ENCODE peak calls at places on chromosomes 5 and 9, in nine cellular contexts. One of them, this sample, is unnamed.

GRCh38 chr9:130698514-130698913 is 4.9 kb downstream of the EXOSC2 start:
- DNase-seq in dorsolateral prefrontal cortex: no peak
- DNase-seq in uterus: no peak
- DNase-seq in heart right ventricle: no peak
- DNase-seq in lower lobe of right lung: peak
- DNase-seq in effector memory CD4-positive, alpha-beta T cell: no peak
- DNase-seq in Peyer's patch: no peak
- DNase-seq in IMR-90: peak
- DNase-seq in CD8-positive, alpha-beta memory T cell: no peak
- DNase-seq in this sample: no peak

GRCh38 chr5:58860680-58861079 is 277.8 kb downstream of the RAB3C start:
- DNase-seq in heart right ventricle: no peak
- DNase-seq in effector memory CD4-positive, alpha-beta T cell: no peak
- DNase-seq in IMR-90: no peak
- DNase-seq in dorsolateral prefrontal cortex: no peak
- DNase-seq in CD8-positive, alpha-beta memory T cell: no peak
- DNase-seq in uterus: no peak
- DNase-seq in lower lobe of right lung: no peak
- DNase-seq in Peyer's patch: no peak
- DNase-seq in this sample: no peak

GRCh38 chr9:96082516-96083232 is 207.2 kb downstream of the ERCC6L2 start:
- DNase-seq in CD8-positive, alpha-beta memory T cell: no peak
- DNase-seq in effector memory CD4-positive, alpha-beta T cell: no peak
- DNase-seq in lower lobe of right lung: no peak
- DNase-seq in dorsolateral prefrontal cortex: no peak
- DNase-seq in uterus: no peak
- DNase-seq in Peyer's patch: no peak
- DNase-seq in heart right ventricle: no peak
- DNase-seq in IMR-90: no peak
- DNase-seq in this sample: no peak

GRCh38 chr5:148515460-148515859 is 131.7 kb downstream of the FBXO38 start:
- DNase-seq in CD8-positive, alpha-beta memory T cell: no peak
- DNase-seq in Peyer's patch: no peak
- DNase-seq in lower lobe of right lung: no peak
- DNase-seq in heart right ventricle: no peak
- DNase-seq in IMR-90: no peak
- DNase-seq in dorsolateral prefrontal cortex: no peak
- DNase-seq in effector memory CD4-positive, alpha-beta T cell: no peak
- DNase-seq in uterus: no peak
- DNase-seq in this sample: no peak

GRCh38 chr5:53463909-53464621 is 16.4 kb upstream of the FST start:
- DNase-seq in uterus: no peak
- DNase-seq in lower lobe of right lung: no peak
- DNase-seq in effector memory CD4-positive, alpha-beta T cell: no peak
- DNase-seq in CD8-positive, alpha-beta memory T cell: no peak
- DNase-seq in IMR-90: peak
- DNase-seq in Peyer's patch: no peak
- DNase-seq in dorsolateral prefrontal cortex: no peak
- DNase-seq in heart right ventricle: peak
- DNase-seq in this sample: no peak

GRCh38 chr9:18023332-18023731 is 444.5 kb downstream of the SH3GL2 start:
- DNase-seq in dorsolateral prefrontal cortex: no peak
- DNase-seq in Peyer's patch: no peak
- DNase-seq in CD8-positive, alpha-beta memory T cell: no peak
- DNase-seq in heart right ventricle: no peak
- DNase-seq in IMR-90: no peak
- DNase-seq in effector memory CD4-positive, alpha-beta T cell: no peak
- DNase-seq in lower lobe of right lung: no peak
- DNase-seq in uterus: no peak
- DNase-seq in this sample: no peak

GRCh38 chr9:27395484-27395921 is 98.6 kb upstream of the EQTN start:
- DNase-seq in CD8-positive, alpha-beta memory T cell: no peak
- DNase-seq in IMR-90: no peak
- DNase-seq in dorsolateral prefrontal cortex: no peak
- DNase-seq in heart right ventricle: no peak
- DNase-seq in lower lobe of right lung: no peak
- DNase-seq in uterus: no peak
- DNase-seq in Peyer's patch: no peak
- DNase-seq in effector memory CD4-positive, alpha-beta T cell: no peak
- DNase-seq in this sample: no peak

GRCh38 chr5:168048486-168048885 is 243.0 kb upstream of the WWC1 start:
- DNase-seq in lower lobe of right lung: no peak
- DNase-seq in CD8-positive, alpha-beta memory T cell: no peak
- DNase-seq in heart right ventricle: no peak
- DNase-seq in dorsolateral prefrontal cortex: no peak
- DNase-seq in uterus: no peak
- DNase-seq in Peyer's patch: no peak
- DNase-seq in IMR-90: no peak
- DNase-seq in effector memory CD4-positive, alpha-beta T cell: no peak
- DNase-seq in this sample: no peak

GRCh38 chr9:97332993-97333392 is 25.5 kb downstream of the CCDC180 start:
- DNase-seq in lower lobe of right lung: no peak
- DNase-seq in effector memory CD4-positive, alpha-beta T cell: no peak
- DNase-seq in dorsolateral prefrontal cortex: no peak
- DNase-seq in IMR-90: no peak
- DNase-seq in uterus: no peak
- DNase-seq in heart right ventricle: no peak
- DNase-seq in Peyer's patch: no peak
- DNase-seq in CD8-positive, alpha-beta memory T cell: no peak
- DNase-seq in this sample: no peak

DNA sequence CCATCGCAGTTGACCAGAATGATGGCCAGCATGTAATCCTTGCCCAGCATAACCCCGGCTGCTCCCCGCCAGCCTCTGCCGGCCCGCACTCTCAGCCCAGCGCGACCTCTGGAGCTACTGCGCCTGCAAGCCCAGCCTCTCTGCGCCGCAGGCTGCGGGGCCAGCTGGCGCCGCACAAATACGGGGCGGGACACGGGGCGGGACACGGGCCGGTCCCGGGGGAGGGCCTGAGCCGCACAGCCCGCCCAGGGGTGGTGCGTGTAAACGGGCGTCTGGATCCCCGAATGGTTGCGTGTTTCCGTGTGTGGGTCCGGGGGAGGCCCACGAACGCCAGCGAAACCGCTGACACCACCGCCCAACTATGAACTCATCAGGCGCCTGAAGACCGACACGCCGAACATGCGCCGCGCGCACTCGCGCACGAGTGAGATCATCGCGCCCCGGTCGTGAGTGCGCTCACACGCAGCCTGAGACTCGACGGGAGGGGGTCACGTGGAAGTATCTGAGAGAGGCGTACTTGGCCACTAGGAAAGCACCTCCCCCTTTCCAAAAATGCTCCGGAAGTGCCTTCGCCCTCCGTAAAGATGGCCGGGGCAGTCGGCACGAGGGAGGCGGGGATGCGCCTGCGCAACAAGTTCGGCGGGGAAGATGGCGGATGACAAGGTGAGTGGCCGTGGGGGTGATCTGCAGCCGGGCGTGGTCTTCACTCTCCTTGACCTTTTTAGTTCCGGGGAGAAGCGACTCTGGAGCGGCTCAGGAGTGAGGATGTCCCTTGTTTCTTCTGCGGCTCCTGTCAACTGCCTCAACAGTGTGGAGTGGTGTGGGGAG is at the start of the genes APBB3 and SLC35A4:
- DNase-seq in heart right ventricle: peak
- DNase-seq in lower lobe of right lung: peak
- DNase-seq in CD8-positive, alpha-beta memory T cell: peak
- DNase-seq in Peyer's patch: peak
- DNase-seq in uterus: peak
- DNase-seq in IMR-90: peak
- DNase-seq in effector memory CD4-positive, alpha-beta T cell: peak
- DNase-seq in dorsolateral prefrontal cortex: peak
- DNase-seq in this sample: peak
- H3K27ac ChIP-seq in heart right ventricle: peak
- H3K27ac ChIP-seq in lower lobe of right lung: peak
- H3K27ac ChIP-seq in CD8-positive, alpha-beta memory T cell: peak
- H3K27ac ChIP-seq in Peyer's patch: peak
- H3K27ac ChIP-seq in uterus: peak
- H3K27ac ChIP-seq in IMR-90: peak
- H3K27ac ChIP-seq in effector memory CD4-positive, alpha-beta T cell: peak
- H3K27ac ChIP-seq in dorsolateral prefrontal cortex: peak
- H3K27ac ChIP-seq in this sample: peak

DNA sequence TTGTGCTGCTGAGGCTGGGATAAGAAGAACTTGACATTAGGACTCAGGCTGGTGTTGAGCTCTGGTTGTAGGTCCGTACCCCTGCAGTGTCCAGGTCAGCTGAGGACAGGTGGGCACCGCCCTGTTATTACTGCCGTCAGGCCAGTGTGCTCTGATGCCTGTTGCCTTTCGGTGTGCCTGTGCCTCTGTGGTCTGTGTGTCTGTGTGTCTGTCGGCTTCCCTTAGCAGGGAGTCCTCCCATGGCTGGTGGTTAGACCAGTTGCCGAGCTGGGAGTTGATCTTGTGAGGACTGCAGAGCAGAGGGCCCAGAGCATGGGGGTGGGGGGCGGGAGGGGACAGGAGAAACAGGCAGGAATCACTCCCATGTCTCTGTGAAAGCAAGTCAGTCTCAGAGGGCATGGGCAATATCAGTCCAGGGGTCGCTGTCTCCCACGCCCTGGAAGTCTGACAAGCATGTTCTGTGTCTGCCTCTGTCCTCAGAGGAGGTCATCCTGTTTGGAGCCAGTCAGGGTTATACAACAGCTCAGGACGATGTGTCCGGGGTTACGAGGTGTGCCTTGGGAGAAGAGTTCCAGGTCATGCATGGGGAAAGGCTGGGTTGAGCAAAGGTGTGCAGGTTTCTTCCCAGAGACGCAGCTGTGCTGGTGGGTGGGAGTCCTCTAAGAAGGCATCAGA is 67.3 kb upstream of the GARNL3 start:
- DNase-seq in CD8-positive, alpha-beta memory T cell: no peak
- DNase-seq in Peyer's patch: no peak
- DNase-seq in effector memory CD4-positive, alpha-beta T cell: no peak
- DNase-seq in lower lobe of right lung: peak
- DNase-seq in dorsolateral prefrontal cortex: no peak
- DNase-seq in uterus: no peak
- DNase-seq in IMR-90: no peak
- DNase-seq in heart right ventricle: peak
- DNase-seq in this sample: peak
- H3K27ac ChIP-seq in CD8-positive, alpha-beta memory T cell: no peak
- H3K27ac ChIP-seq in Peyer's patch: peak
- H3K27ac ChIP-seq in effector memory CD4-positive, alpha-beta T cell: no peak
- H3K27ac ChIP-seq in lower lobe of right lung: no peak
- H3K27ac ChIP-seq in dorsolateral prefrontal cortex: no peak
- H3K27ac ChIP-seq in uterus: peak
- H3K27ac ChIP-seq in IMR-90: no peak
- H3K27ac ChIP-seq in heart right ventricle: peak
- H3K27ac ChIP-seq in this sample: no peak

DNA sequence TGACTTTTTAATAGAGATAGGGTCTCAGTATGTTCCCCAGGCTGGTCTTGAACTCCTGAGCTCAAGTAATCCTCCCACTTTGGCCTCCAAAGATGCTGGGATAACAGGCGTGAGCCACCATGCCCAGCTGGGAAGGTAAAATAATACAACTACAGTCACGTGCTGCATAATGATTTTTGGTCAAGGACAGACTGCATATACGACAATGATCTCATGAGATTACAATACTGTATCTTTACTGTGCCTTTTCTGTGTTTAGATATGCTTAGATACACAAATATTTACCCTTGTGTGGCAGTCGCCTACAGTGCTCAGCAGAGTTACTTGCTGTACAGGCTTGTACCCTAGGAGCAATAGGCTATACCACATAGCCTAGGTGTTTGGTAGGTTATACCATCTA is 14.2 kb upstream of the IRF1 start:
- DNase-seq in uterus: no peak
- DNase-seq in CD8-positive, alpha-beta memory T cell: no peak
- DNase-seq in dorsolateral prefrontal cortex: no peak
- DNase-seq in lower lobe of right lung: no peak
- DNase-seq in heart right ventricle: no peak
- DNase-seq in effector memory CD4-positive, alpha-beta T cell: no peak
- DNase-seq in Peyer's patch: no peak
- DNase-seq in IMR-90: no peak
- DNase-seq in this sample: no peak
- H3K27ac ChIP-seq in uterus: no peak
- H3K27ac ChIP-seq in CD8-positive, alpha-beta memory T cell: no peak
- H3K27ac ChIP-seq in dorsolateral prefrontal cortex: no peak
- H3K27ac ChIP-seq in lower lobe of right lung: no peak
- H3K27ac ChIP-seq in heart right ventricle: no peak
- H3K27ac ChIP-seq in effector memory CD4-positive, alpha-beta T cell: no peak
- H3K27ac ChIP-seq in Peyer's patch: peak
- H3K27ac ChIP-seq in IMR-90: no peak
- H3K27ac ChIP-seq in this sample: no peak

GRCh38 chr5:17302138-17302537 is 84.7 kb downstream of the BASP1 start:
- DNase-seq in CD8-positive, alpha-beta memory T cell: no peak
- DNase-seq in uterus: no peak
- DNase-seq in dorsolateral prefrontal cortex: no peak
- DNase-seq in lower lobe of right lung: no peak
- DNase-seq in Peyer's patch: no peak
- DNase-seq in effector memory CD4-positive, alpha-beta T cell: no peak
- DNase-seq in IMR-90: no peak
- DNase-seq in heart right ventricle: no peak
- DNase-seq in this sample: no peak

GRCh38 chr5:17305964-17306725 is 88.7 kb downstream of the BASP1 start:
- DNase-seq in IMR-90: peak
- DNase-seq in effector memory CD4-positive, alpha-beta T cell: no peak
- DNase-seq in uterus: peak
- DNase-seq in dorsolateral prefrontal cortex: no peak
- DNase-seq in lower lobe of right lung: peak
- DNase-seq in CD8-positive, alpha-beta memory T cell: no peak
- DNase-seq in heart right ventricle: peak
- DNase-seq in Peyer's patch: no peak
- DNase-seq in this sample: peak

GRCh38 chr5:17302590-17302989 is 85.2 kb downstream of the BASP1 start:
- DNase-seq in heart right ventricle: no peak
- DNase-seq in IMR-90: no peak
- DNase-seq in Peyer's patch: no peak
- DNase-seq in effector memory CD4-positive, alpha-beta T cell: no peak
- DNase-seq in uterus: peak
- DNase-seq in CD8-positive, alpha-beta memory T cell: no peak
- DNase-seq in dorsolateral prefrontal cortex: no peak
- DNase-seq in lower lobe of right lung: no peak
- DNase-seq in this sample: peak

GRCh38 chr5:17305024-17305423 is 87.6 kb downstream of the BASP1 start:
- DNase-seq in IMR-90: peak
- DNase-seq in Peyer's patch: no peak
- DNase-seq in effector memory CD4-positive, alpha-beta T cell: no peak
- DNase-seq in lower lobe of right lung: no peak
- DNase-seq in dorsolateral prefrontal cortex: no peak
- DNase-seq in CD8-positive, alpha-beta memory T cell: no peak
- DNase-seq in uterus: no peak
- DNase-seq in heart right ventricle: no peak
- DNase-seq in this sample: no peak

GRCh38 chr5:17304282-17304681 is 86.9 kb downstream of the BASP1 start:
- DNase-seq in effector memory CD4-positive, alpha-beta T cell: no peak
- DNase-seq in Peyer's patch: no peak
- DNase-seq in IMR-90: peak
- DNase-seq in lower lobe of right lung: no peak
- DNase-seq in heart right ventricle: no peak
- DNase-seq in uterus: no peak
- DNase-seq in dorsolateral prefrontal cortex: no peak
- DNase-seq in CD8-positive, alpha-beta memory T cell: no peak
- DNase-seq in this sample: no peak
- H3K27ac ChIP-seq in effector memory CD4-positive, alpha-beta T cell: no peak
- H3K27ac ChIP-seq in Peyer's patch: no peak
- H3K27ac ChIP-seq in IMR-90: peak
- H3K27ac ChIP-seq in lower lobe of right lung: no peak
- H3K27ac ChIP-seq in heart right ventricle: no peak
- H3K27ac ChIP-seq in uterus: no peak
- H3K27ac ChIP-seq in dorsolateral prefrontal cortex: no peak
- H3K27ac ChIP-seq in CD8-positive, alpha-beta memory T cell: no peak
- H3K27ac ChIP-seq in this sample: peak

GRCh38 chr5:158951951-158952545 is 147.7 kb downstream of the EBF1 start:
- DNase-seq in lower lobe of right lung: no peak
- DNase-seq in IMR-90: no peak
- DNase-seq in effector memory CD4-positive, alpha-beta T cell: no peak
- DNase-seq in CD8-positive, alpha-beta memory T cell: no peak
- DNase-seq in uterus: no peak
- DNase-seq in heart right ventricle: no peak
- DNase-seq in dorsolateral prefrontal cortex: no peak
- DNase-seq in Peyer's patch: no peak
- DNase-seq in this sample: no peak
- H3K27ac ChIP-seq in lower lobe of right lung: no peak
- H3K27ac ChIP-seq in IMR-90: no peak
- H3K27ac ChIP-seq in effector memory CD4-positive, alpha-beta T cell: no peak
- H3K27ac ChIP-seq in CD8-positive, alpha-beta memory T cell: no peak
- H3K27ac ChIP-seq in uterus: no peak
- H3K27ac ChIP-seq in heart right ventricle: no peak
- H3K27ac ChIP-seq in dorsolateral prefrontal cortex: no peak
- H3K27ac ChIP-seq in Peyer's patch: no peak
- H3K27ac ChIP-seq in this sample: no peak

This sample was measured in osteoblast.